ENCODE peak calls at places on chromosomes 1 and 21, in six cellular contexts. S is epithelial cell of esophagus; M is amygdala; U is activated CD4-positive, alpha-beta T cell treated with anti-CD3 and anti-CD28 coated beads for 24 hours; R is activated gamma-delta T cell; G is GM13977. D is an unnamed sample.

GRCh38 chr1:221740941-221741363 is 937 bp downstream of the DUSP10 start:
- DNase-seq in M (no peak), S (peak), G (no peak), R (no peak), U (no peak), D (no peak)

GRCh38 chr21:42468511-42469131 is 27.4 kb downstream of the RSPH1 start:
- DNase-seq in G (no peak), M (no peak), S (no peak), R (no peak), U (no peak), D (no peak)

GRCh38 chr1:167488786-167489185 is 29.5 kb downstream of the CD247 start:
- DNase-seq in M (no peak), R (no peak), S (peak), U (no peak), G (no peak), D (no peak)

GRCh38 chr1:55064071-55064581 is 24.8 kb downstream of the PCSK9 start:
- DNase-seq in U (no peak), G (no peak), S (no peak), M (no peak), R (no peak), D (no peak)

GRCh38 chr1:32748926-32749325 is 46.4 kb upstream of the SYNC start:
- DNase-seq in U (no peak), G (no peak), R (no peak), M (no peak), S (no peak), D (no peak)

GRCh38 chr1:45266151-45266801 is 59.9 kb upstream of the ZSWIM5 start:
- DNase-seq in U (no peak), S (peak), G (no peak), R (no peak), M (no peak), D (no peak)

GRCh38 chr21:46027855-46028493 is 46.4 kb downstream of the COL6A1 start:
- DNase-seq in M (no peak), S (no peak), R (no peak), U (no peak), G (no peak), D (no peak)

GRCh38 chr1:62529227-62529626 is 68.1 kb upstream of the ANGPTL3 start:
- DNase-seq in M (no peak), R (no peak), G (no peak), S (no peak), U (no peak), D (no peak)

GRCh38 chr1:55035904-55036303 is 3.4 kb upstream of the PCSK9 start:
- DNase-seq in U (no peak), G (no peak), R (no peak), S (no peak), M (no peak), D (no peak)

GRCh38 chr21:36873511-36873910 is 93.0 kb downstream of the HLCS start:
- DNase-seq in R (no peak), S (no peak), M (no peak), G (no peak), U (no peak), D (no peak)

GRCh38 chr1:215475719-215476525 is 91.2 kb upstream of the KCTD3 start:
- DNase-seq in M (no peak), G (no peak), R (no peak), S (peak), U (no peak), D (no peak)

GRCh38 chr1:207822124-207822601 is 70.3 kb downstream of the CD46 start:
- DNase-seq in M (no peak), G (peak), U (no peak), R (no peak), S (no peak), D (no peak)

GRCh38 chr1:109877320-109877771 is 33.3 kb upstream of the CSF1 start:
- DNase-seq in S (peak), R (no peak), M (no peak), U (no peak), G (no peak), D (no peak)

GRCh38 chr1:15362737-15363128 is 47.0 kb upstream of the EFHD2 start:
- DNase-seq in M (no peak), U (no peak), S (no peak), G (no peak), R (no peak), D (no peak)

GRCh38 chr1:167795810-167796740 is 74.3 kb downstream of the MPZL1 start:
- DNase-seq in M (no peak), S (peak), R (no peak), G (no peak), U (no peak), D (no peak)

GRCh38 chr1:69121708-69122107 is 446.0 kb upstream of the LRRC7 start:
- DNase-seq in G (no peak), S (peak), U (no peak), M (no peak), R (no peak), D (no peak)

GRCh38 chr1:43270421-43271095 is 775 bp downstream of the TMEM125 start:
- DNase-seq in R (no peak), U (no peak), M (no peak), S (peak), G (peak), D (no peak)

GRCh38 chr1:210532223-210532598 is 203.5 kb downstream of the HHAT start:
- DNase-seq in S (no peak), R (no peak), M (no peak), G (no peak), U (no peak), D (no peak)

GRCh38 chr1:20380616-20381035 is 90.0 kb downstream of the VWA5B1 start:
- DNase-seq in U (no peak), M (no peak), S (peak), R (no peak), G (no peak), D (no peak)

GRCh38 chr1:14522331-14523241 is 75.9 kb upstream of the KAZN start:
- DNase-seq in M (no peak), S (peak), U (no peak), R (no peak), G (peak), D (no peak)

GRCh38 chr1:100575406-100575805 is 37.5 kb downstream of the GPR88 start:
- DNase-seq in U (no peak), R (no peak), M (no peak), G (no peak), S (no peak), D (no peak)

GRCh38 chr1:148307583-148308185 is 155.6 kb upstream of the NBPF11 start:
- DNase-seq in G (no peak), U (no peak), M (no peak), S (no peak), R (no peak), D (no peak)

GRCh38 chr21:25031750-25032149 is 575.5 kb downstream of the MRPL39 start:
- DNase-seq in S (no peak), G (no peak), R (no peak), U (no peak), M (no peak), D (no peak)

GRCh38 chr1:26829214-26829911 is 2.9 kb downstream of the ZDHHC18 start:
- DNase-seq in S (no peak), G (no peak), U (no peak), M (no peak), R (no peak), D (no peak)

GRCh38 chr1:68379085-68379478 is 70.7 kb downstream of the RPE65 start:
- DNase-seq in M (no peak), R (no peak), G (no peak), U (no peak), S (peak), D (no peak)

GRCh38 chr1:67226688-67227087 is 60.4 kb downstream of the IL23R start:
- DNase-seq in U (no peak), G (no peak), S (no peak), R (no peak), M (no peak), D (no peak)

GRCh38 chr21:29008373-29008772 is 10.8 kb downstream of the RWDD2B start:
- DNase-seq in M (no peak), R (no peak), G (no peak), S (no peak), U (no peak), D (no peak)

GRCh38 chr1:161902146-161902545 is 121.5 kb downstream of the OLFML2B start:
- DNase-seq in S (no peak), R (no peak), M (no peak), U (no peak), G (no peak), D (no peak)

GRCh38 chr1:229254910-229255541 is 15.9 kb upstream of the RAB4A start:
- DNase-seq in M (no peak), S (peak), U (no peak), G (no peak), R (no peak), D (no peak)

GRCh38 chr21:25183577-25183976 is 423.7 kb downstream of the MRPL39 start:
- DNase-seq in G (no peak), M (no peak), R (no peak), U (no peak), S (no peak), D (no peak)

GRCh38 chr1:208054885-208055507 is 144.1 kb upstream of the CD34 start:
- DNase-seq in S (no peak), M (no peak), G (no peak), R (no peak), U (no peak), D (no peak)

GRCh38 chr1:21641967-21642366 is 27.2 kb downstream of the RAP1GAP start:
- DNase-seq in R (no peak), S (no peak), U (no peak), G (no peak), M (no peak), D (no peak)

GRCh38 chr21:45556645-45557601 is 14.7 kb upstream of the SLC19A1 start:
- DNase-seq in R (no peak), M (no peak), U (no peak), G (no peak), S (peak), D (no peak)

GRCh38 chr1:204915856-204916485 is 45.3 kb downstream of the NFASC start:
- DNase-seq in G (no peak), M (no peak), R (no peak), U (no peak), S (peak), D (no peak)

GRCh38 chr1:214563881-214564280 is 12.5 kb upstream of the PTPN14 start:
- DNase-seq in U (no peak), G (no peak), R (no peak), M (no peak), S (peak), D (no peak)